ENCODE peak calls at places on chromosomes 1 and 21, in eight cellular contexts. R is Peyer's patch, N is aorta, S is bronchial epithelial cell, H is prostate gland, B is mucosa of descending colon, W is SJSA1, M is MG63. D is an unnamed sample.

GRCh38 chr21:42737969-42738590 is 84.7 kb downstream of the PDE9A start:
- DNase-seq in M (no peak), B (peak), W (no peak), N (no peak), H (no peak), S (no peak), R (peak), D (peak)

GRCh38 chr1:100624886-100625430 is 87.0 kb downstream of the GPR88 start:
- DNase-seq in M (no peak), R (no peak), W (peak), S (peak), B (no peak), N (no peak), H (no peak), D (no peak)

GRCh38 chr21:42081138-42081537 is 10.0 kb downstream of the UMODL1 start:
- DNase-seq in W (peak), S (peak), N (no peak), B (no peak), H (no peak), R (no peak), M (no peak), D (no peak)

GRCh38 chr1:232426801-232427200 is 203.1 kb downstream of the SIPA1L2 start:
- DNase-seq in B (no peak), S (no peak), H (no peak), M (no peak), N (no peak), R (no peak), W (no peak), D (no peak)

GRCh38 chr1:18265641-18266040 is 158.0 kb downstream of the IGSF21 start:
- DNase-seq in M (no peak), B (no peak), S (no peak), N (no peak), R (no peak), H (no peak), W (no peak), D (no peak)

GRCh38 chr1:232164078-232164963 is 465.6 kb downstream of the SIPA1L2 start:
- DNase-seq in B (no peak), H (no peak), W (no peak), R (no peak), S (peak), M (no peak), N (no peak), D (no peak)

GRCh38 chr1:16250547-16251251 is 13.7 kb upstream of the CPLANE2 start:
- DNase-seq in M (no peak), S (no peak), B (no peak), W (no peak), H (no peak), R (no peak), N (no peak), D (no peak)

GRCh38 chr1:154240294-154240831 is 19.6 kb downstream of the UBAP2L start:
- DNase-seq in N (no peak), B (no peak), S (no peak), W (no peak), M (no peak), R (no peak), H (no peak), D (no peak)

GRCh38 chr1:175479521-175480342 is 263.7 kb downstream of the TNR start:
- DNase-seq in R (no peak), N (no peak), M (no peak), S (no peak), H (no peak), W (peak), B (no peak), D (peak)

GRCh38 chr21:24290151-24290833 is 1317.0 kb downstream of the MRPL39 start:
- DNase-seq in B (no peak), H (no peak), S (no peak), W (no peak), R (no peak), N (no peak), M (no peak), D (peak)

GRCh38 chr21:27631471-27631870 is 664.6 kb upstream of the ADAMTS5 start:
- DNase-seq in R (no peak), B (no peak), H (no peak), M (no peak), S (no peak), N (no peak), W (no peak), D (no peak)

GRCh38 chr21:14448784-14449183 is 65.8 kb upstream of the HSPA13 start:
- DNase-seq in H (no peak), M (no peak), N (no peak), S (no peak), R (no peak), W (no peak), B (no peak), D (peak)

GRCh38 chr1:196997428-196997827 is 20.1 kb downstream of the CFHR5 start:
- DNase-seq in S (peak), R (no peak), N (no peak), B (no peak), W (no peak), H (no peak), M (no peak), D (no peak)

GRCh38 chr1:157961805-157962762 is 31.4 kb upstream of the KIRREL1 start:
- DNase-seq in M (peak), R (no peak), B (no peak), N (no peak), H (no peak), S (peak), W (no peak), D (no peak)

GRCh38 chr1:245197121-245197520 is 42.3 kb downstream of the KIF26B start:
- DNase-seq in H (no peak), N (no peak), W (no peak), R (no peak), M (no peak), B (no peak), S (no peak), D (no peak)

GRCh38 chr1:87897486-87897885 is 568.8 kb downstream of the LMO4 start:
- DNase-seq in R (no peak), S (no peak), W (no peak), H (no peak), M (no peak), N (no peak), B (no peak), D (no peak)

GRCh38 chr1:218524986-218525385 is 179.8 kb downstream of the TGFB2 start:
- DNase-seq in S (no peak), W (no peak), H (no peak), M (no peak), N (no peak), R (no peak), B (no peak), D (no peak)

DNA sequence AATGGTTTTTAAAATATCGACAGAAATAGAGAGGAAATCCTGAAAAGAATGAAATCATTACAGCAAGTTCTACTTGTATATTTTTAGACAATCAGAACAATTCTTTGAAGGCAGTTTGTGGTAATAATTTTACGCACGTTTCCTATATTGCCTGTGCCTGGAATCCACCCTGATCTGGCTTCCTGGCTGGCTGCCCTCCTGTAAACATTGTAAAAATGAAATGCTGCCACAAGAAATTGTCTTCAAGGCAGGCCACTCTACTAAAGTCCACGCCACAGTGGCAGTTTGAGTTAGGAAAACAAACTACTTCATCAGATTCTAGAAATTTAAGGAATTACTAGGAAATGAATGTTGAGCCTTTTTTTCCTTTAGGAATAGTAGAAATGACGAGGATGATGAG is 454.5 kb upstream of the NR5A2 start:
- DNase-seq in R (no peak), B (no peak), M (peak), S (no peak), H (peak), W (no peak), N (no peak), D (no peak)
- H3K4me3 ChIP-seq in R (no peak), B (no peak), M (no peak), S (no peak), H (no peak), W (no peak), N (no peak), D (no peak)

GRCh38 chr1:207821464-207822045 is 69.7 kb downstream of the CD46 start:
- DNase-seq in H (no peak), S (no peak), N (no peak), M (no peak), R (no peak), W (no peak), B (no peak), D (no peak)
- H3K4me3 ChIP-seq in H (peak), S (no peak), N (peak), M (no peak), R (peak), W (no peak), B (no peak), D (no peak)

DNA sequence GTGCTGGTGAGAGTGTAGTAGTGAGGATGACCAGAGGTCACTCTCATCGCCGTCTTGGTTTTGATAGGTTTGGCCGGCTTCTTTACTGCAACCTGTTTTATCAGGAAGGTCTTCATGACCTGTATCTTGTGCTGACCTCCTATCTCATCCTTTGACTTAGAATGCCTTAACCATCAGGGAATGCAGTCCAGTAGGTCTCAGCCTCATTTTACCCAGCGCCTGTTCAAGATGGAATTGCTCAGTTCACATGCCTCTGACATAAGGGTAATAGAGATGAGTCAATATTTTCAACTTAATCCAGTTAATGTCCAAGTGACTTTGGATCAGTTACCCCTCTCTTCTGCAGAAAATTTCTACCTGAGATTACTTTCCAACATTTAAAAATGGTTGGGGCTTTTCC is 4.6 kb downstream of the NID1 start:
- DNase-seq in H (no peak), B (no peak), M (no peak), N (no peak), W (no peak), R (no peak), S (no peak), D (no peak)
- H3K4me3 ChIP-seq in H (no peak), B (no peak), M (no peak), N (no peak), W (no peak), R (no peak), S (no peak), D (no peak)

GRCh38 chr1:56355422-56355821 is 223.9 kb downstream of the PLPP3 start:
- DNase-seq in W (no peak), B (no peak), M (no peak), N (no peak), R (no peak), S (no peak), H (no peak), D (no peak)

GRCh38 chr1:56359036-56359435 is 220.3 kb downstream of the PLPP3 start:
- DNase-seq in N (no peak), H (no peak), M (no peak), R (no peak), B (no peak), W (no peak), S (no peak), D (no peak)

GRCh38 chr1:56355918-56356317 is 223.4 kb downstream of the PLPP3 start:
- DNase-seq in S (no peak), M (no peak), W (no peak), H (no peak), N (no peak), B (no peak), R (no peak), D (no peak)

GRCh38 chr1:56357931-56358783 is 221.2 kb downstream of the PLPP3 start:
- DNase-seq in N (no peak), H (no peak), S (peak), R (no peak), M (no peak), B (no peak), W (no peak), D (no peak)

DNA sequence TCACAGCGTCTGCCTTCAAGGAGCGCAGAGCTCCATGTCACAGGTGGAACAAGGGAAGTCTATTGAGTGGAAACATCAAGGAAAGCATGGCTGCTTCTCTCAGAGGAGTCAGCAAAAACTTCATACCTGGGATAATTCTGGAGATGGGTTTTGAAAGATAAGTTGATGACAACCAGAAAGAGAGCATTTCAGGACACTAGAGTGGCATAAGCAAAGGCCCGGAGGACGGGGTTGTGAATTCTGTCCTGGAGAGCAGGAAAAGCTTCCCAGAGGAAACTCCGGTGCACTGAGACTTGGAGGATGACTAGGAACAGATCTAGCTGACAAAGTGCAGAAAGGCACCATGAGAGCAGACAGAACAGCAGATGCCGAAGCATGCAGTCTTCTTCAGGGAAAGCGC is 223.0 kb downstream of the PLPP3 start:
- DNase-seq in B (no peak), N (no peak), M (no peak), W (no peak), H (no peak), R (no peak), S (no peak), D (no peak)
- H3K4me3 ChIP-seq in B (no peak), N (no peak), M (no peak), W (no peak), H (no peak), R (no peak), S (no peak), D (no peak)

D was measured in Jurkat, Clone E6-1.